ENCODE peak calls at places on chromosome 1, in six cellular contexts. O is right atrium auricular region; J is CD8-positive, alpha-beta memory T cell; R is left ventricle myocardium inferior; G is tibial artery; Z is uterus. F is an unnamed sample. For H3K4me1, the result is how much of the 10 kb centered on the place peaks cover.

GRCh38 chr1:228274452-228275153 is 66.8 kb downstream of the OBSCN start:
- DNase-seq in O (no peak), J (no peak), R (no peak), G (peak), Z (peak), F (no peak)

GRCh38 chr1:184866991-184867788 is 107.1 kb downstream of the NIBAN1 start:
- DNase-seq in O (no peak), J (peak), R (no peak), G (no peak), Z (no peak), F (no peak)

GRCh38 chr1:66350001-66350547 is 183.9 kb upstream of the SGIP1 start:
- DNase-seq in O (no peak), J (peak), R (peak), G (no peak), Z (no peak), F (no peak)

GRCh38 chr1:9900142-9901043 is 9.7 kb downstream of the CTNNBIP1 start:
- DNase-seq in O (peak), J (no peak), R (peak), G (peak), Z (no peak), F (peak)

GRCh38 chr1:220487297-220487820 is 40.6 kb upstream of the MARK1 start:
- DNase-seq in O (no peak), J (no peak), R (no peak), G (no peak), Z (no peak), F (no peak)

GRCh38 chr1:45793942-45794604 is 9.3 kb upstream of the MAST2 start:
- DNase-seq in O (no peak), J (no peak), R (no peak), G (no peak), Z (no peak), F (no peak)

GRCh38 chr1:231918239-231919015 is 291.8 kb downstream of the DISC1 start:
- DNase-seq in O (no peak), J (peak), R (no peak), G (no peak), Z (no peak), F (no peak)

GRCh38 chr1:67441183-67441582 is 11.0 kb upstream of the SERBP1 start:
- DNase-seq in O (no peak), J (no peak), R (peak), G (peak), Z (peak), F (peak)

GRCh38 chr1:162822391-162823200 is 32.1 kb downstream of the HSD17B7 start:
- DNase-seq in O (no peak), J (no peak), R (no peak), G (peak), Z (no peak), F (no peak)

DNA sequence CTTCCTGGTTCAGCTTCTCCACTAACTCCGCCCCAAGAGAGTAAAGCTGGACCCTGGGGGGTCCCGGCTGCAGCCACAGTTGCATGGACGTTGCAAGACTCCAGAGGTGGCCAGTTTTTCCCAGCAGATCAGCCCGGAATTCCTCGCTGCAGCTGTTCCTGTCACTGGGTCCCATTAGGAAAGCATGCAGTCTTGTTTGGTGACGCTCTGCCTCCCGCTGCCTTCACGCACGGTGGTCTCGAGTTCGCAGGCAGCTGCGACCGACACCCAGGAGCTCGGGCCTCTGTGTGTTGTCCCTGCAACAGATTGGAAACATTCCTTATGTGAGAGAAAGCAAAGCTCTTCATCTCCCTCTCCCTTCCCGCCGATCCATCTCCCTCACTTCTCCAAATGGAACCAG is 162.8 kb downstream of the PRDM16 start:
- DNase-seq in O (no peak), J (no peak), R (no peak), G (no peak), Z (no peak), F (no peak)
- H3K4me1 ChIP-seq in O (under half), J (under half), R (under half), G (under half), Z (under half), F (under half)

GRCh38 chr1:1618396-1619068 is 3.2 kb downstream of the MIB2 start:
- DNase-seq in O (no peak), J (no peak), R (no peak), G (no peak), Z (no peak), F (no peak)
- H3K27ac ChIP-seq in O (no peak), J (no peak), R (peak), G (no peak), Z (no peak), F (no peak)

GRCh38 chr1:167601442-167602380 is 28.3 kb upstream of the RCSD1 start:
- DNase-seq in O (peak), J (no peak), R (peak), G (peak), Z (peak), F (peak)
- H3K4me1 ChIP-seq in O (under half), J (under half), R (under half), G (under half), Z (under half), F (under half)

GRCh38 chr1:226663327-226663704 is 75.8 kb downstream of the ITPKB start:
- DNase-seq in O (no peak), J (no peak), R (no peak), G (no peak), Z (no peak), F (no peak)

GRCh38 chr1:226665505-226666163 is 73.4 kb downstream of the ITPKB start:
- DNase-seq in O (no peak), J (peak), R (no peak), G (no peak), Z (peak), F (no peak)

GRCh38 chr1:226662704-226663326 is 76.3 kb downstream of the ITPKB start:
- DNase-seq in O (peak), J (peak), R (peak), G (peak), Z (peak), F (peak)

GRCh38 chr1:226666164-226666506 is 72.9 kb downstream of the ITPKB start:
- DNase-seq in O (no peak), J (peak), R (no peak), G (no peak), Z (no peak), F (no peak)

DNA sequence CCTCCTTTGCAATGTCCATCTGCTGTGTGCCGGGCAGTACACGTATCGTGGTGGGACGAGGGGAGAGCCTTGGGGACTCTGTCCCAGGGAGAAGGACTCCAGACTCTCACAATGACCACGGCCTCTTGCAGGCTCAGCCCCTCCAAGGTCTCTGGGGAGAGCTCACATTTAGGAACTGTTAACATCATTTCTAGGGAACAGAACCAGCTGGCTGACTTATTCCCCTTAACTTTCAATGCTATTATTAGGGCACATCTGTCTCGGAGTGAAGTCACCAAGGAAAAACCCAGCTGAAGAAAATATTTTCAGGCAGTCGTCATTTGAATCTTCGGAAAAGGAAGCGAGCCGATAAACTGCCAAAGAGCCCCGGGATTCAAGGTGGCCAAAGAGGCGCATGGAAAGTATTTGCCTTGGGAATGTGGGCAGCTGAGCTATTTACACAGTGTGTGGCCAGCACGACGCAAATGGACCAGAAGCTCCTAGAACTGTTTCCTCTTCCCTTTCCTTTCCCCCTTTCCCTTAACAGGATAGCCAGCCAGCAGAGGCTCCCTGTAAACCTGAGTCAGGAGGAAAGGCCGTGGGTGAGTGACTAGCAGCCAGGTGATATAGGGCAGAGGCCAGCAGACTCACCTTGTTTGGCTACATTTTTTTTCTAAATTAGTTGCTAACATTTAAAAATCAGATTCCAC is 74.5 kb downstream of the ITPKB start:
- DNase-seq in O (peak), J (no peak), R (peak), G (peak), Z (peak), F (no peak)
- H3K27ac ChIP-seq in O (peak), J (no peak), R (no peak), G (peak), Z (no peak), F (peak)

GRCh38 chr1:44367932-44368331 is 12.9 kb upstream of the ERI3 start:
- DNase-seq in O (no peak), J (no peak), R (no peak), G (no peak), Z (no peak), F (no peak)
- H3K4me1 ChIP-seq in O (under half), J (under half), R (under half), G (under half), Z (under half), F (under half)

GRCh38 chr1:245645894-245646293 is 491.1 kb downstream of the KIF26B start:
- DNase-seq in O (no peak), J (no peak), R (no peak), G (no peak), Z (no peak), F (no peak)
- H3K27ac ChIP-seq in O (no peak), J (no peak), R (no peak), G (no peak), Z (no peak), F (no peak)

GRCh38 chr1:26064591-26064990 is 2.8 kb downstream of the TRIM63 start:
- DNase-seq in O (no peak), J (no peak), R (no peak), G (no peak), Z (no peak), F (no peak)

GRCh38 chr1:26066857-26067256 is 573 bp downstream of the TRIM63 start:
- DNase-seq in O (no peak), J (no peak), R (peak), G (no peak), Z (peak), F (no peak)

GRCh38 chr1:26067432-26067911 is at the start of gene TRIM63:
- DNase-seq in O (peak), J (no peak), R (peak), G (no peak), Z (peak), F (no peak)

GRCh38 chr1:26069941-26070807 is 2.7 kb upstream of the TRIM63 start:
- DNase-seq in O (no peak), J (no peak), R (no peak), G (no peak), Z (no peak), F (no peak)

GRCh38 chr1:26066160-26066559 is 1.3 kb downstream of the TRIM63 start:
- DNase-seq in O (no peak), J (no peak), R (no peak), G (no peak), Z (no peak), F (no peak)
- H3K4me1 ChIP-seq in O (under half), J (under half), R (under half), G (under half), Z (under half), F (under half)

GRCh38 chr1:17890815-17891191 is 135.7 kb downstream of the ACTL8 start:
- DNase-seq in O (no peak), J (no peak), R (no peak), G (no peak), Z (no peak), F (no peak)
- H3K27ac ChIP-seq in O (peak), J (no peak), R (peak), G (no peak), Z (no peak), F (no peak)

F was measured in lung.